ENCODE peak calls at places on chromosomes 4 and X, in seven cellular contexts. X is AG04450, M is Panc1, B is AG04449, Y is astrocyte of the spinal cord, W is fibroblast of villous mesenchyme, U is body of pancreas. S is an unnamed sample.
A peak's percentile ranks its signal among the peaks of the same experiment; 100 is the strongest.

GRCh38 chr4:166460769-166461550 is 587.9 kb downstream of the TLL1 start:
- DNase-seq in M (no peak), X (no peak), U (no peak), Y (peak; percentile 7), W (no peak), B (no peak), S (no peak)

GRCh38 chr4:172898715-172899114 is 269.9 kb upstream of the GALNT7 start:
- DNase-seq in Y (no peak), X (no peak), M (no peak), B (no peak), U (no peak), W (no peak), S (no peak)

GRCh38 chr4:176492648-176493302 is 173.0 kb downstream of the SPCS3 start:
- DNase-seq in M (no peak), W (peak; percentile 13), U (no peak), B (no peak), X (no peak), Y (no peak), S (peak; percentile 47)

GRCh38 chr4:163495900-163496299 is 1.4 kb downstream of the TMA16 start:
- DNase-seq in U (no peak), X (no peak), M (no peak), B (no peak), Y (no peak), W (no peak), S (peak; percentile 31)

GRCh38 chr4:124527364-124527763 is 185.2 kb downstream of the ANKRD50 start:
- DNase-seq in W (no peak), Y (no peak), M (no peak), B (no peak), X (no peak), U (no peak), S (no peak)

GRCh38 chr4:39998659-39999345 is 21.1 kb upstream of the PDS5A start:
- DNase-seq in X (no peak), M (no peak), Y (no peak), U (no peak), W (no peak), B (no peak), S (no peak)

GRCh38 chr4:113147498-113148231 is 98.2 kb downstream of the ANK2 start:
- DNase-seq in M (no peak), B (no peak), W (no peak), Y (no peak), X (no peak), U (no peak), S (no peak)

GRCh38 chrX:149707147-149707901 is 4.5 kb upstream of the MAGEA11 start:
- DNase-seq in B (no peak), W (no peak), U (no peak), Y (no peak), X (no peak), M (no peak), S (no peak)

GRCh38 chr4:69716654-69717053 is 43.8 kb downstream of the SULT1B1 start:
- DNase-seq in M (no peak), W (no peak), U (no peak), B (no peak), X (no peak), Y (no peak), S (no peak)

GRCh38 chr4:143302526-143302925 is 34.1 kb upstream of the GAB1 start:
- DNase-seq in Y (peak; percentile 50), X (no peak), M (no peak), W (no peak), B (peak; percentile 29), U (no peak), S (no peak)

GRCh38 chrX:28058906-28059305 is 77.7 kb upstream of the DCAF8L1 start:
- DNase-seq in B (no peak), Y (peak; percentile 3), U (no peak), M (no peak), X (peak; percentile 1), W (no peak), S (no peak)

GRCh38 chrX:79268788-79269187 is 98.3 kb downstream of the ITM2A start:
- DNase-seq in U (no peak), B (no peak), Y (no peak), M (no peak), W (no peak), X (no peak), S (no peak)

DNA sequence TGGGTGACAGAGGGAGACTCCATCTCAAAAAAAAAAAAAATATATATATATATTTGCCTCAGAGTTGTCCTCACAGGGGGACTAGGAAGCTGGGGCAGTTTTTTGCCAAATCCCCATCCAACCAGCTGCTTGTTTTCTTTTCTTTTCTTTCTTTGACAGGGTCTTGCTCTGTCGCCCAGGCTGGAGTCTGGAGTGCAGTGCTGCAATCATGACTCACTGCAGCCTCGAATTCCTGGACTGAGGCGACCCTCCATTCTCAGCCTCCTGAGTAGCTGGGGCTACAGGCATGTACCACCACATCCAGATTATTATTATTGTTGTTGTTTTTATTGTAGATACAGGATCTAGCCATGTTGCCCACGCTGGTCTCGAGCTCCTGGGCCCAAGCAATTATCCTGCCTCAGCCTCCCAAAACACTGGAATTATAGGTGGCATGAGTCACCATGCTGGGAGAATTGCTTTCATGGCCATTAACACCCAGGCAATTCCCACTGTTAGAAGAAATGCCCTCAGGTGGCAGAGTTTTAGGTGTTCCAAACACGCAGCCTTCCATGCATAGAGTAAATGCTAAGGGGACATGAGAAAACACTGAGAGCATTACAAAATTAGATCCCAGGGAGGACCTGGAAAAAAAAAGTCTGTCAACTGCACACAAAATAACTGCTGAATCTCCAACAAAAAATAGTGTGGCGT is 98.0 kb downstream of the ARHGAP6 start:
- DNase-seq in Y (no peak), X (no peak), B (no peak), W (no peak), U (no peak), M (no peak), S (no peak)
- TF ChIP-seq CTCF in Y (no peak), X (no peak), B (no peak), W (no peak), U (no peak), M (no peak), S (no peak)

GRCh38 chr4:139735381-139736256 is 70.0 kb downstream of the MGST2 start:
- DNase-seq in Y (peak; percentile 43), B (no peak), X (no peak), M (no peak), U (peak; percentile 28), W (peak; percentile 13), S (no peak)

GRCh38 chr4:139734875-139735380 is 69.3 kb downstream of the MGST2 start:
- DNase-seq in W (peak; percentile 63), M (no peak), X (no peak), U (peak; percentile 92), B (peak; percentile 14), Y (peak; percentile 87), S (no peak)

GRCh38 chr4:139736257-139736626 is 70.6 kb downstream of the MGST2 start:
- DNase-seq in Y (no peak), U (no peak), W (no peak), M (no peak), B (no peak), X (no peak), S (no peak)

GRCh38 chr4:139732991-139733555 is 67.5 kb downstream of the MGST2 start:
- DNase-seq in U (no peak), W (no peak), Y (no peak), B (no peak), M (no peak), X (no peak), S (no peak)

GRCh38 chr4:139734201-139734874 is 68.7 kb downstream of the MGST2 start:
- DNase-seq in B (peak; percentile 9), U (no peak), Y (peak; percentile 50), W (peak; percentile 84), X (no peak), M (no peak), S (no peak)
- H3K4me3 ChIP-seq in B (peak overlapping the region; percentile 59), U (no peak overlapping the region), Y (peak overlapping the region; percentile 48), W (peak overlapping the region; percentile 53), X (peak overlapping the region; percentile 63), M (peak overlapping the region; percentile 48), S (no peak overlapping the region)

GRCh38 chr4:187172340-187172761 is 448.7 kb upstream of the FAT1 start:
- DNase-seq in X (no peak), B (peak; percentile 45), Y (peak; percentile 52), M (no peak), U (no peak), W (peak; percentile 12), S (no peak)

GRCh38 chr4:187174749-187175148 is 451.1 kb upstream of the FAT1 start:
- DNase-seq in Y (no peak), B (no peak), M (no peak), W (no peak), U (no peak), X (no peak), S (no peak)

GRCh38 chr4:187178084-187178483 is 454.4 kb upstream of the FAT1 start:
- DNase-seq in W (no peak), U (no peak), M (no peak), B (no peak), Y (no peak), X (no peak), S (no peak)

GRCh38 chr4:187176261-187176910 is 452.7 kb upstream of the FAT1 start:
- DNase-seq in Y (no peak), W (no peak), B (no peak), M (no peak), X (peak; percentile 7), U (no peak), S (no peak)

GRCh38 chr4:187175197-187175596 is 451.5 kb upstream of the FAT1 start:
- DNase-seq in X (no peak), U (no peak), M (no peak), W (no peak), B (no peak), Y (no peak), S (no peak)
- TF ChIP-seq CTCF in X (peak; percentile 44), U (no peak), M (peak; percentile 22), W (peak; percentile 32), B (no peak), Y (no peak), S (no peak)

GRCh38 chr4:152719291-152719690 is 39.5 kb upstream of the TMEM154 start:
- DNase-seq in W (no peak), M (no peak), X (no peak), U (no peak), Y (no peak), B (no peak), S (no peak)

GRCh38 chr4:152723236-152723635 is 43.4 kb upstream of the TMEM154 start:
- DNase-seq in B (no peak), W (no peak), X (no peak), M (no peak), Y (no peak), U (no peak), S (no peak)

GRCh38 chr4:152715076-152715475 is 35.3 kb upstream of the TMEM154 start:
- DNase-seq in W (no peak), U (no peak), X (no peak), Y (no peak), M (no peak), B (no peak), S (no peak)

GRCh38 chr4:152724494-152724893 is 44.7 kb upstream of the TMEM154 start:
- DNase-seq in X (no peak), B (no peak), M (no peak), Y (no peak), W (no peak), U (no peak), S (no peak)

DNA sequence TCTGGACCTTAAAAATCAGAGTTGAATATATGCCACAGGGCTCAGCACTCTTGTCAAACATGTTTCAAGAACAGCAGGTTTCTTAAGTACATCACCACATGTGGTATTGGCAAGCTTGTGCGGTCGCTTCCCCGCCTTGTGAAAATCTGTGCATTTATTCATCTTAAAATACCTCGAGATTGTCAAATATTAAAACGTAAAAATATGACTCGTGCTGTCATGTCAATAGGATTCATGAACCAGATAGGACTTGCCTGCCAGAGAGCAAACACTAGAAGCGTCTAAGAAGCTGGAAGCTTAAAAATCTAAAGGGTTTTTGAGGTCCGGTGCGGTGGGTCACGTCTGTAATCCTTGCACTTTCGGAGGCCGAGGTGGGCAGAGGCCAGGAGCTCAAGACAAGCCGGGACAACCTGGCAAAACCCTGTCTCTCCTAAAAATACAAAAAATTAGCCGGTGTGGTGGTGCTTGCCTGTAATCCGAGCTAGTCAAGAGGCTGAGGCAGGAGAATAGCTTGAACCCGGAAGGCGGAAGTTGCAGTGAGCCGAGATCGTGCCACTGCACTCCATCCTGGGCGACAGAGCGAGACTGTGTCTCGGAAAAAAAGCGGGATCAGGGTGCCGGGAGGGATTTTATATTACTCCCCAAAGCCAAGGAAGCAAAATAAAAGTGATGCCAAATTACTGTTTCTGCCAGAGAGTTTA is 40.2 kb upstream of the TMEM154 start:
- DNase-seq in W (no peak), M (no peak), B (no peak), X (no peak), U (no peak), Y (no peak), S (no peak)
- H3K4me3 ChIP-seq in W (peak overlapping the region; percentile 3), M (no peak overlapping the region), B (no peak overlapping the region), X (no peak overlapping the region), U (no peak overlapping the region), Y (no peak overlapping the region), S (no peak overlapping the region)